ENCODE peak calls at places on chromosomes 6 and 20, in ten cellular contexts. O is right atrium auricular region, C is OCI-LY7, D is heart left ventricle, Y is choroid plexus epithelial cell, A is psoas muscle, B is transverse colon, J is ovary, K is SK-N-MC, E is HCT116. V is an unnamed sample.

GRCh38 chr20:57928181-57928967 is 218.6 kb upstream of the PMEPA1 start:
- DNase-seq in A (no peak), Y (peak), D (no peak), E (no peak), J (no peak), O (no peak), K (no peak), B (no peak), C (no peak), V (no peak)

GRCh38 chr6:21918081-21918480 is 324.5 kb downstream of the SOX4 start:
- DNase-seq in D (no peak), Y (no peak), O (no peak), E (no peak), K (no peak), A (no peak), B (no peak), J (no peak), C (no peak), V (no peak)

GRCh38 chr6:109048670-109049415 is 45.8 kb downstream of the SESN1 start:
- DNase-seq in Y (no peak), E (no peak), D (no peak), B (no peak), O (no peak), K (no peak), C (no peak), A (no peak), J (no peak), V (no peak)

GRCh38 chr6:132513821-132514545 is 1.1 kb upstream of the STX7 start:
- DNase-seq in Y (peak), K (no peak), B (no peak), J (no peak), C (no peak), D (no peak), O (no peak), A (no peak), E (no peak), V (no peak)

GRCh38 chr6:118748311-118749062 is 97.1 kb upstream of the CEP85L start:
- DNase-seq in E (no peak), O (no peak), B (no peak), D (no peak), Y (no peak), C (no peak), A (peak), J (peak), K (no peak), V (no peak)

GRCh38 chr6:158629376-158630221 is 14.9 kb downstream of the DYNLT1 start:
- DNase-seq in D (no peak), O (peak), E (no peak), C (peak), J (no peak), K (no peak), B (no peak), A (peak), Y (no peak), V (no peak)

GRCh38 chr6:12075067-12075563 is 63.0 kb downstream of the HIVEP1 start:
- DNase-seq in K (no peak), J (no peak), Y (peak), A (no peak), B (no peak), O (no peak), C (peak), E (no peak), D (no peak), V (no peak)

GRCh38 chr6:128417698-128418097 is 102.7 kb downstream of the PTPRK start:
- DNase-seq in A (no peak), E (no peak), J (no peak), D (no peak), B (no peak), C (no peak), O (no peak), K (no peak), Y (peak), V (no peak)

GRCh38 chr20:35972445-35972844 is 4.1 kb downstream of the CNBD2 start:
- DNase-seq in B (no peak), E (no peak), Y (no peak), K (no peak), A (no peak), J (no peak), C (no peak), O (no peak), D (no peak), V (no peak)

GRCh38 chr6:97459986-97460385 is 177.0 kb upstream of the MMS22L start:
- DNase-seq in C (no peak), D (no peak), J (no peak), Y (peak), A (no peak), E (no peak), K (no peak), B (no peak), O (no peak), V (no peak)

GRCh38 chr20:13105071-13105470 is 96.3 kb downstream of the SPTLC3 start:
- DNase-seq in K (no peak), O (no peak), Y (no peak), D (no peak), B (no peak), A (no peak), E (no peak), J (no peak), C (no peak), V (no peak)

GRCh38 chr6:106155219-106155830 is 69.2 kb downstream of the PRDM1 start:
- DNase-seq in A (no peak), B (no peak), D (no peak), E (no peak), C (no peak), O (no peak), K (no peak), J (no peak), Y (no peak), V (no peak)

GRCh38 chr6:21189721-21190120 is 403.8 kb upstream of the SOX4 start:
- DNase-seq in E (no peak), J (no peak), A (no peak), Y (no peak), D (no peak), B (no peak), K (no peak), O (no peak), C (no peak), V (no peak)

GRCh38 chr20:59071224-59071623 is 28.6 kb upstream of the PRELID3B start:
- DNase-seq in D (no peak), O (no peak), J (no peak), B (no peak), A (no peak), C (no peak), Y (no peak), E (no peak), K (no peak), V (no peak)

GRCh38 chr6:80605165-80605989 is 498.9 kb downstream of the BCKDHB start:
- DNase-seq in O (no peak), C (no peak), Y (peak), B (no peak), J (no peak), D (no peak), E (peak), K (peak), A (no peak), V (no peak)

GRCh38 chr20:62894261-62894660 is 32.0 kb downstream of the DIDO1 start:
- DNase-seq in O (no peak), Y (no peak), A (no peak), C (no peak), B (no peak), K (no peak), J (no peak), D (no peak), E (no peak), V (no peak)

GRCh38 chr6:170224694-170225660 is 65.9 kb downstream of the DLL1 start:
- DNase-seq in O (no peak), C (no peak), D (peak), E (no peak), A (no peak), K (no peak), Y (peak), J (no peak), B (no peak), V (no peak)

GRCh38 chr20:8721098-8721497 is 347.8 kb upstream of the PLCB4 start:
- DNase-seq in K (peak), A (no peak), C (peak), O (peak), B (no peak), J (peak), Y (peak), D (peak), E (peak), V (no peak)

GRCh38 chr6:28695671-28696537 is 170.2 kb downstream of the GPX5 start:
- DNase-seq in O (no peak), A (no peak), J (no peak), E (no peak), B (no peak), Y (no peak), C (no peak), D (no peak), K (no peak), V (no peak)

GRCh38 chr6:150191809-150192208 is 49.0 kb downstream of the PPP1R14C start:
- DNase-seq in J (no peak), K (no peak), C (no peak), B (no peak), A (no peak), D (no peak), Y (peak), E (no peak), O (no peak), V (no peak)

GRCh38 chr6:33727932-33728331 is 16.4 kb upstream of the UQCC2 start:
- DNase-seq in C (no peak), D (peak), K (no peak), Y (no peak), O (no peak), B (no peak), A (peak), E (no peak), J (no peak), V (no peak)

GRCh38 chr20:496126-496696 is 33.9 kb upstream of the TBC1D20 start:
- DNase-seq in E (no peak), B (no peak), O (no peak), A (no peak), Y (peak), K (no peak), D (no peak), C (no peak), J (no peak), V (no peak)

GRCh38 chr20:9792674-9793073 is 46.2 kb downstream of the PAK5 start:
- DNase-seq in O (no peak), J (no peak), Y (no peak), E (no peak), A (no peak), C (no peak), K (no peak), D (no peak), B (no peak), V (no peak)

GRCh38 chr6:10402648-10403311 is 12.1 kb downstream of the TFAP2A start:
- DNase-seq in K (no peak), J (no peak), E (no peak), O (no peak), C (no peak), D (no peak), Y (no peak), A (no peak), B (no peak), V (no peak)

GRCh38 chr20:41139227-41140093 is 2.1 kb downstream of the PLCG1 start:
- DNase-seq in O (no peak), J (no peak), E (no peak), K (no peak), D (no peak), C (no peak), B (peak), A (no peak), Y (no peak), V (no peak)

GRCh38 chr20:18738888-18739287 is 74.7 kb upstream of the SCP2D1 start:
- DNase-seq in A (no peak), Y (no peak), J (no peak), C (no peak), O (no peak), K (no peak), E (no peak), D (no peak), B (no peak), V (no peak)

GRCh38 chr20:59832406-59833156 is 100.9 kb downstream of the SYCP2 start:
- DNase-seq in A (peak), Y (no peak), B (no peak), K (no peak), C (no peak), O (peak), D (no peak), J (no peak), E (no peak), V (no peak)

GRCh38 chr20:24993337-24994185 is 1.0 kb upstream of the APMAP start:
- DNase-seq in B (no peak), J (no peak), Y (peak), O (peak), D (no peak), C (peak), A (no peak), K (no peak), E (no peak), V (no peak)

GRCh38 chr20:24994186-24994465 is 1.6 kb upstream of the APMAP start:
- DNase-seq in B (no peak), O (no peak), C (no peak), K (no peak), D (no peak), A (no peak), Y (no peak), J (no peak), E (no peak), V (no peak)

GRCh38 chr20:24996449-24997195 is 4.1 kb upstream of the APMAP start:
- DNase-seq in O (peak), B (no peak), J (no peak), K (no peak), E (no peak), D (no peak), A (peak), C (no peak), Y (no peak), V (no peak)

GRCh38 chr20:24995741-24996448 is 3.3 kb upstream of the APMAP start:
- DNase-seq in B (no peak), J (no peak), A (peak), C (no peak), O (peak), D (no peak), K (no peak), Y (peak), E (no peak), V (no peak)

GRCh38 chr20:24994470-24995368 is 2.2 kb upstream of the APMAP start:
- DNase-seq in C (peak), E (peak), Y (peak), O (peak), A (peak), J (peak), K (no peak), B (peak), D (peak), V (peak)
- H3K4me3 ChIP-seq in C (no peak), E (no peak), Y (no peak), O (no peak), A (peak), J (no peak), K (peak), B (no peak), D (peak), V (no peak)

GRCh38 chr6:137738931-137739504 is 128.0 kb upstream of the TNFAIP3 start:
- DNase-seq in D (no peak), E (no peak), B (no peak), K (no peak), O (no peak), Y (peak), A (no peak), J (no peak), C (no peak), V (no peak)

GRCh38 chr6:137734875-137735182 is 132.2 kb upstream of the TNFAIP3 start:
- DNase-seq in Y (peak), A (no peak), C (no peak), B (no peak), O (no peak), E (no peak), D (no peak), J (no peak), K (no peak), V (no peak)

GRCh38 chr6:137736048-137736846 is 130.8 kb upstream of the TNFAIP3 start:
- DNase-seq in J (no peak), C (peak), A (no peak), K (no peak), D (no peak), O (no peak), B (no peak), E (no peak), Y (no peak), V (peak)

GRCh38 chr6:137738197-137738596 is 128.9 kb upstream of the TNFAIP3 start:
- DNase-seq in K (no peak), D (no peak), Y (peak), J (no peak), A (no peak), C (no peak), O (no peak), E (no peak), B (no peak), V (no peak)

GRCh38 chr6:137736919-137737318 is 130.1 kb upstream of the TNFAIP3 start:
- DNase-seq in K (no peak), D (no peak), E (no peak), A (no peak), C (no peak), Y (peak), J (no peak), O (no peak), B (no peak), V (no peak)
- H3K4me3 ChIP-seq in K (no peak), D (no peak), E (no peak), A (no peak), C (no peak), Y (no peak), J (no peak), O (no peak), B (no peak), V (no peak)

GRCh38 chr6:137954253-137954652 is 87.2 kb downstream of the TNFAIP3 start:
- DNase-seq in B (no peak), C (no peak), Y (no peak), E (no peak), J (no peak), A (no peak), D (no peak), K (no peak), O (no peak), V (no peak)
- H3K4me3 ChIP-seq in B (no peak), C (no peak), Y (no peak), E (no peak), J (no peak), A (no peak), D (no peak), K (no peak), O (no peak), V (no peak)

GRCh38 chr6:31272856-31273626 is 1.1 kb upstream of the HLA-C start:
- DNase-seq in D (peak), E (no peak), A (no peak), Y (no peak), K (no peak), B (no peak), J (no peak), O (no peak), C (peak), V (no peak)
- H3K4me3 ChIP-seq in D (peak), E (no peak), A (peak), Y (no peak), K (no peak), B (peak), J (no peak), O (no peak), C (peak), V (peak)

GRCh38 chr6:31114970-31115849 is 610 bp downstream of the PSORS1C1 start:
- DNase-seq in J (no peak), Y (peak), O (no peak), C (no peak), D (no peak), K (no peak), A (no peak), B (no peak), E (peak), V (no peak)
- H3K4me3 ChIP-seq in J (peak), Y (no peak), O (peak), C (no peak), D (peak), K (no peak), A (no peak), B (peak), E (peak), V (no peak)

GRCh38 chr6:1619666-1620503 is 10.2 kb downstream of the FOXC1 start:
- DNase-seq in J (no peak), Y (no peak), A (peak), K (no peak), O (no peak), C (no peak), E (no peak), D (no peak), B (no peak), V (no peak)
- H3K4me3 ChIP-seq in J (no peak), Y (peak), A (peak), K (no peak), O (no peak), C (no peak), E (no peak), D (peak), B (peak), V (no peak)

GRCh38 chr20:50724851-50725721 is 6.3 kb upstream of the PARD6B start:
- DNase-seq in B (peak), Y (peak), K (no peak), J (peak), E (peak), D (peak), C (no peak), A (peak), O (peak), V (no peak)

GRCh38 chr20:50725722-50726000 is 5.7 kb upstream of the PARD6B start:
- DNase-seq in Y (no peak), O (no peak), J (peak), C (no peak), K (no peak), E (no peak), B (no peak), A (no peak), D (no peak), V (no peak)

GRCh38 chr20:50723672-50724071 is 7.7 kb upstream of the PARD6B start:
- DNase-seq in B (no peak), A (no peak), K (no peak), D (no peak), C (no peak), E (no peak), Y (no peak), J (no peak), O (no peak), V (no peak)

GRCh38 chr20:50722466-50723155 is 8.8 kb upstream of the PARD6B start:
- DNase-seq in C (no peak), E (no peak), D (no peak), B (no peak), A (no peak), Y (no peak), J (no peak), O (no peak), K (no peak), V (no peak)

DNA sequence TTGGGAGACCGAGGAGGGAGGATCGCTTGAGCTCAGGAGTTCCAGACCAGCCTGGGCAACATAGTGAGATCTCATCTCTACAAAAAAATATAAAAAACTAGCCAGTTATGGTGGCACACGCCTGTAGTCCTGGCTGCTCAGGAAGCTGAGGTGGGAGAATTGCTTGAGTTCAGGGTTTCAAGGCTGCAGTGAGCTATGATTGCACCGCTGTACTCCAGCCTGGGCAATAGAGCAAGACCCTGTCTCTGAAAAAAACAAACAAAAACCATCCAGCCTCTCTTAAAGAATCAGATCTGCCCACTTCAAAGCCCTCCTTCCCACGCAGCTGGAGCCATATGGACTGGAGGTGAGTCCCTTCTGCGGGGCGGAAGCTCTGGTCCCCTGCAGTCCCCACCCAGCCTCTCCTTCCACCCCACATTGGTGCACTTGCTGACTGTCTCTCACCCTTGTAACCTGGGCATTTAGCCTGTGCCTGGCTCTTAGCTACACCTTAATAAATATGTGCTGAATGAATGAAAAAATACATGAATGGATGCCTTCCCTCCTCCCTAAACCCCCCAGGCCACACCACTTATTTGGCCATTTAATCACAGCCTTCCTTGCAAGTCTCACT is 7.2 kb upstream of the PARD6B start:
- DNase-seq in Y (no peak), J (no peak), O (no peak), B (no peak), C (no peak), A (no peak), E (no peak), K (no peak), D (no peak), V (no peak)
- H3K4me3 ChIP-seq in Y (no peak), J (no peak), O (no peak), B (no peak), C (no peak), A (peak), E (peak), K (peak), D (no peak), V (no peak)

GRCh38 chr20:50027611-50028105 is 44.9 kb downstream of the SNAI1 start:
- DNase-seq in O (peak), E (no peak), Y (peak), C (no peak), A (peak), K (no peak), J (peak), B (peak), D (peak), V (no peak)
- H3K4me3 ChIP-seq in O (no peak), E (no peak), Y (no peak), C (no peak), A (no peak), K (no peak), J (no peak), B (no peak), D (no peak), V (no peak)

GRCh38 chr6:156954781-156955180 is 177.6 kb downstream of the ARID1B start:
- DNase-seq in J (no peak), B (no peak), D (no peak), E (no peak), Y (no peak), K (no peak), O (no peak), A (no peak), C (no peak), V (no peak)

GRCh38 chr6:156953125-156953477 is 175.9 kb downstream of the ARID1B start:
- DNase-seq in A (no peak), B (no peak), C (no peak), D (no peak), O (no peak), Y (no peak), E (no peak), K (no peak), J (no peak), V (no peak)

GRCh38 chr6:156955494-156956183 is 178.5 kb downstream of the ARID1B start:
- DNase-seq in E (no peak), Y (peak), A (peak), O (no peak), J (no peak), B (peak), C (no peak), D (peak), K (no peak), V (no peak)

GRCh38 chr6:156953478-156954146 is 176.4 kb downstream of the ARID1B start:
- DNase-seq in E (peak), A (no peak), J (peak), B (no peak), Y (peak), D (peak), K (peak), O (no peak), C (peak), V (no peak)

DNA sequence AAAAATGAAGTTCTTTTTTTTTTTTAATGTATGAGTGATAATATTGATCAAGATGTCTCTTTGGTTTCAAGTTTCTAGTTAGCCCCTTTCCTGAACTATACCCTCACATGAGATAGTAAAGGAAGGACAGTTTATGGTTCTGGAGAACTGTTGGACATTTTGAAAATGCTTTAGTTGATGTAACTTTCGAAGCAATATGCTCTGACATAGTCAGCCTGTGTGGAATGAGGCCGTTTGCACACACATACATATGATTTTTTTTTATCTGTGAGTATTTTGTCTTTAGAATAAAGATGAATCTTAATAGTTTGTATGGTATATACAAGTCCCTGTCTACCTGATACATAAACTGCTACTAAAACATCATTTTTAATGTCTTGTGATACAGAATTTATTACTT is 177.0 kb downstream of the ARID1B start:
- DNase-seq in O (no peak), K (no peak), B (no peak), D (no peak), C (no peak), A (no peak), Y (peak), E (no peak), J (no peak), V (no peak)
- H3K4me3 ChIP-seq in O (no peak), K (peak), B (no peak), D (no peak), C (no peak), A (peak), Y (no peak), E (no peak), J (no peak), V (no peak)

V was measured in effector memory CD4-positive, alpha-beta T cell.